ENCODE peak calls at places on chromosomes 16 and 17, in nine cellular contexts. One of them, this sample, is unnamed.

GRCh38 chr16:76653390-76654026 is 376.3 kb downstream of the CNTNAP4 start:
- DNase-seq in activated naive CD4-positive, alpha-beta T cell treated with anti-CD3 and anti-CD28 coated beads for 36 hours: peak
- DNase-seq in substantia nigra: no peak
- DNase-seq in A172: peak
- DNase-seq in glutamatergic neuron: no peak
- DNase-seq in cardiac fibroblast: peak
- DNase-seq in amygdala: peak
- DNase-seq in mesendoderm: peak
- DNase-seq in RPMI7951: peak
- DNase-seq in this sample: peak

GRCh38 chr17:3956558-3956957 is 7.7 kb downstream of the ATP2A3 start:
- DNase-seq in activated naive CD4-positive, alpha-beta T cell treated with anti-CD3 and anti-CD28 coated beads for 36 hours: no peak
- DNase-seq in amygdala: no peak
- DNase-seq in A172: no peak
- DNase-seq in mesendoderm: no peak
- DNase-seq in glutamatergic neuron: no peak
- DNase-seq in substantia nigra: no peak
- DNase-seq in RPMI7951: no peak
- DNase-seq in cardiac fibroblast: no peak
- DNase-seq in this sample: no peak

GRCh38 chr16:4765511-4766474 is 1.2 kb downstream of the ZNF500 start:
- DNase-seq in A172: no peak
- DNase-seq in amygdala: no peak
- DNase-seq in glutamatergic neuron: no peak
- DNase-seq in substantia nigra: no peak
- DNase-seq in activated naive CD4-positive, alpha-beta T cell treated with anti-CD3 and anti-CD28 coated beads for 36 hours: no peak
- DNase-seq in cardiac fibroblast: no peak
- DNase-seq in RPMI7951: no peak
- DNase-seq in mesendoderm: no peak
- DNase-seq in this sample: no peak

GRCh38 chr16:27972500-27972899 is 91.0 kb downstream of the GSG1L start:
- DNase-seq in glutamatergic neuron: no peak
- DNase-seq in A172: peak
- DNase-seq in mesendoderm: peak
- DNase-seq in amygdala: no peak
- DNase-seq in RPMI7951: peak
- DNase-seq in substantia nigra: no peak
- DNase-seq in activated naive CD4-positive, alpha-beta T cell treated with anti-CD3 and anti-CD28 coated beads for 36 hours: peak
- DNase-seq in cardiac fibroblast: peak
- DNase-seq in this sample: peak

GRCh38 chr16:58848662-58849002 is 114.5 kb upstream of the GOT2 start:
- DNase-seq in RPMI7951: no peak
- DNase-seq in activated naive CD4-positive, alpha-beta T cell treated with anti-CD3 and anti-CD28 coated beads for 36 hours: no peak
- DNase-seq in cardiac fibroblast: no peak
- DNase-seq in mesendoderm: no peak
- DNase-seq in substantia nigra: no peak
- DNase-seq in glutamatergic neuron: no peak
- DNase-seq in amygdala: no peak
- DNase-seq in A172: no peak
- DNase-seq in this sample: no peak

GRCh38 chr16:368388-369158 is 1.8 kb downstream of the MRPL28 start:
- DNase-seq in glutamatergic neuron: no peak
- DNase-seq in substantia nigra: no peak
- DNase-seq in A172: no peak
- DNase-seq in activated naive CD4-positive, alpha-beta T cell treated with anti-CD3 and anti-CD28 coated beads for 36 hours: no peak
- DNase-seq in cardiac fibroblast: no peak
- DNase-seq in mesendoderm: no peak
- DNase-seq in RPMI7951: no peak
- DNase-seq in amygdala: no peak
- DNase-seq in this sample: no peak

GRCh38 chr16:87308826-87309225 is 8.4 kb downstream of the C16orf95 start:
- DNase-seq in RPMI7951: peak
- DNase-seq in substantia nigra: no peak
- DNase-seq in activated naive CD4-positive, alpha-beta T cell treated with anti-CD3 and anti-CD28 coated beads for 36 hours: no peak
- DNase-seq in glutamatergic neuron: no peak
- DNase-seq in A172: no peak
- DNase-seq in cardiac fibroblast: no peak
- DNase-seq in mesendoderm: no peak
- DNase-seq in amygdala: no peak
- DNase-seq in this sample: no peak

GRCh38 chr17:63714550-63715277 is 14.8 kb upstream of the LIMD2 start:
- DNase-seq in amygdala: no peak
- DNase-seq in substantia nigra: no peak
- DNase-seq in RPMI7951: no peak
- DNase-seq in cardiac fibroblast: peak
- DNase-seq in activated naive CD4-positive, alpha-beta T cell treated with anti-CD3 and anti-CD28 coated beads for 36 hours: no peak
- DNase-seq in mesendoderm: no peak
- DNase-seq in A172: no peak
- DNase-seq in glutamatergic neuron: no peak
- DNase-seq in this sample: no peak

GRCh38 chr17:1423456-1424135 is 23.6 kb upstream of the YWHAE start:
- DNase-seq in A172: peak
- DNase-seq in cardiac fibroblast: no peak
- DNase-seq in glutamatergic neuron: no peak
- DNase-seq in RPMI7951: no peak
- DNase-seq in activated naive CD4-positive, alpha-beta T cell treated with anti-CD3 and anti-CD28 coated beads for 36 hours: no peak
- DNase-seq in substantia nigra: no peak
- DNase-seq in amygdala: no peak
- DNase-seq in mesendoderm: no peak
- DNase-seq in this sample: no peak

GRCh38 chr16:86195863-86196630 is 297.1 kb downstream of the IRF8 start:
- DNase-seq in cardiac fibroblast: no peak
- DNase-seq in RPMI7951: peak
- DNase-seq in glutamatergic neuron: no peak
- DNase-seq in amygdala: no peak
- DNase-seq in mesendoderm: peak
- DNase-seq in activated naive CD4-positive, alpha-beta T cell treated with anti-CD3 and anti-CD28 coated beads for 36 hours: no peak
- DNase-seq in A172: no peak
- DNase-seq in substantia nigra: no peak
- DNase-seq in this sample: no peak

GRCh38 chr17:50346313-50347086 is 574 bp downstream of the XYLT2 start:
- DNase-seq in glutamatergic neuron: no peak
- DNase-seq in A172: no peak
- DNase-seq in RPMI7951: no peak
- DNase-seq in substantia nigra: no peak
- DNase-seq in cardiac fibroblast: no peak
- DNase-seq in mesendoderm: peak
- DNase-seq in activated naive CD4-positive, alpha-beta T cell treated with anti-CD3 and anti-CD28 coated beads for 36 hours: peak
- DNase-seq in amygdala: no peak
- DNase-seq in this sample: peak

GRCh38 chr17:77453613-77454559 is 313.1 kb downstream of the SEC14L1 start:
- DNase-seq in activated naive CD4-positive, alpha-beta T cell treated with anti-CD3 and anti-CD28 coated beads for 36 hours: peak
- DNase-seq in mesendoderm: peak
- DNase-seq in substantia nigra: no peak
- DNase-seq in A172: no peak
- DNase-seq in RPMI7951: no peak
- DNase-seq in amygdala: no peak
- DNase-seq in cardiac fibroblast: no peak
- DNase-seq in glutamatergic neuron: no peak
- DNase-seq in this sample: peak

GRCh38 chr16:9681556-9681955 is 500.7 kb downstream of the GRIN2A start:
- DNase-seq in amygdala: no peak
- DNase-seq in activated naive CD4-positive, alpha-beta T cell treated with anti-CD3 and anti-CD28 coated beads for 36 hours: no peak
- DNase-seq in cardiac fibroblast: no peak
- DNase-seq in A172: no peak
- DNase-seq in RPMI7951: no peak
- DNase-seq in substantia nigra: no peak
- DNase-seq in mesendoderm: no peak
- DNase-seq in glutamatergic neuron: no peak
- DNase-seq in this sample: no peak

GRCh38 chr16:35690413-35690812 is 2231.0 kb downstream of the TP53TG3F start:
- DNase-seq in A172: no peak
- DNase-seq in glutamatergic neuron: no peak
- DNase-seq in substantia nigra: no peak
- DNase-seq in amygdala: no peak
- DNase-seq in mesendoderm: no peak
- DNase-seq in cardiac fibroblast: no peak
- DNase-seq in RPMI7951: no peak
- DNase-seq in activated naive CD4-positive, alpha-beta T cell treated with anti-CD3 and anti-CD28 coated beads for 36 hours: no peak
- DNase-seq in this sample: no peak

GRCh38 chr17:39402890-39403605 is 1.6 kb upstream of the FBXL20 start:
- DNase-seq in A172: no peak
- DNase-seq in RPMI7951: no peak
- DNase-seq in mesendoderm: no peak
- DNase-seq in glutamatergic neuron: no peak
- DNase-seq in amygdala: no peak
- DNase-seq in cardiac fibroblast: no peak
- DNase-seq in activated naive CD4-positive, alpha-beta T cell treated with anti-CD3 and anti-CD28 coated beads for 36 hours: no peak
- DNase-seq in substantia nigra: no peak
- DNase-seq in this sample: no peak

GRCh38 chr16:64019339-64019738 is 1102.5 kb downstream of the CDH11 start:
- DNase-seq in substantia nigra: no peak
- DNase-seq in A172: no peak
- DNase-seq in glutamatergic neuron: no peak
- DNase-seq in RPMI7951: no peak
- DNase-seq in amygdala: no peak
- DNase-seq in mesendoderm: peak
- DNase-seq in activated naive CD4-positive, alpha-beta T cell treated with anti-CD3 and anti-CD28 coated beads for 36 hours: no peak
- DNase-seq in cardiac fibroblast: no peak
- DNase-seq in this sample: no peak

GRCh38 chr17:75625813-75626486 is 7.3 kb upstream of the SMIM5 start:
- DNase-seq in A172: peak
- DNase-seq in substantia nigra: no peak
- DNase-seq in activated naive CD4-positive, alpha-beta T cell treated with anti-CD3 and anti-CD28 coated beads for 36 hours: peak
- DNase-seq in cardiac fibroblast: peak
- DNase-seq in RPMI7951: no peak
- DNase-seq in glutamatergic neuron: peak
- DNase-seq in mesendoderm: peak
- DNase-seq in amygdala: no peak
- DNase-seq in this sample: peak

GRCh38 chr17:34672176-34672785 is 92.9 kb downstream of the TMEM132E start:
- DNase-seq in cardiac fibroblast: no peak
- DNase-seq in activated naive CD4-positive, alpha-beta T cell treated with anti-CD3 and anti-CD28 coated beads for 36 hours: no peak
- DNase-seq in glutamatergic neuron: no peak
- DNase-seq in substantia nigra: no peak
- DNase-seq in RPMI7951: no peak
- DNase-seq in amygdala: no peak
- DNase-seq in A172: no peak
- DNase-seq in mesendoderm: no peak
- DNase-seq in this sample: no peak

GRCh38 chr16:75742424-75743047 is 16.2 kb upstream of the CPHXL start:
- DNase-seq in cardiac fibroblast: peak
- DNase-seq in amygdala: no peak
- DNase-seq in glutamatergic neuron: no peak
- DNase-seq in activated naive CD4-positive, alpha-beta T cell treated with anti-CD3 and anti-CD28 coated beads for 36 hours: no peak
- DNase-seq in mesendoderm: peak
- DNase-seq in substantia nigra: no peak
- DNase-seq in A172: no peak
- DNase-seq in RPMI7951: peak
- DNase-seq in this sample: no peak

GRCh38 chr16:86357950-86358349 is 152.4 kb upstream of the FOXF1 start:
- DNase-seq in glutamatergic neuron: no peak
- DNase-seq in substantia nigra: no peak
- DNase-seq in amygdala: no peak
- DNase-seq in cardiac fibroblast: no peak
- DNase-seq in activated naive CD4-positive, alpha-beta T cell treated with anti-CD3 and anti-CD28 coated beads for 36 hours: no peak
- DNase-seq in A172: no peak
- DNase-seq in mesendoderm: no peak
- DNase-seq in RPMI7951: no peak
- DNase-seq in this sample: no peak

GRCh38 chr16:48366165-48367093 is 18.8 kb downstream of the SIAH1 start:
- DNase-seq in cardiac fibroblast: peak
- DNase-seq in mesendoderm: peak
- DNase-seq in A172: peak
- DNase-seq in activated naive CD4-positive, alpha-beta T cell treated with anti-CD3 and anti-CD28 coated beads for 36 hours: peak
- DNase-seq in substantia nigra: no peak
- DNase-seq in glutamatergic neuron: peak
- DNase-seq in RPMI7951: peak
- DNase-seq in amygdala: no peak
- DNase-seq in this sample: peak

GRCh38 chr16:635573-636205 is 416 bp downstream of the METTL26 start:
- DNase-seq in RPMI7951: no peak
- DNase-seq in substantia nigra: no peak
- DNase-seq in activated naive CD4-positive, alpha-beta T cell treated with anti-CD3 and anti-CD28 coated beads for 36 hours: peak
- DNase-seq in glutamatergic neuron: no peak
- DNase-seq in A172: no peak
- DNase-seq in amygdala: no peak
- DNase-seq in cardiac fibroblast: no peak
- DNase-seq in mesendoderm: no peak
- DNase-seq in this sample: no peak

GRCh38 chr16:30096105-30096861 is at the start of gene YPEL3:
- DNase-seq in substantia nigra: peak
- DNase-seq in RPMI7951: peak
- DNase-seq in activated naive CD4-positive, alpha-beta T cell treated with anti-CD3 and anti-CD28 coated beads for 36 hours: peak
- DNase-seq in cardiac fibroblast: peak
- DNase-seq in amygdala: peak
- DNase-seq in A172: peak
- DNase-seq in mesendoderm: peak
- DNase-seq in glutamatergic neuron: peak
- DNase-seq in this sample: peak

GRCh38 chr17:40442392-40443195 is 656 bp upstream of the IGFBP4 start:
- DNase-seq in substantia nigra: no peak
- DNase-seq in amygdala: no peak
- DNase-seq in cardiac fibroblast: peak
- DNase-seq in mesendoderm: peak
- DNase-seq in RPMI7951: peak
- DNase-seq in glutamatergic neuron: no peak
- DNase-seq in activated naive CD4-positive, alpha-beta T cell treated with anti-CD3 and anti-CD28 coated beads for 36 hours: no peak
- DNase-seq in A172: no peak
- DNase-seq in this sample: no peak

GRCh38 chr16:61580579-61580978 is 455.7 kb downstream of the CDH8 start:
- DNase-seq in substantia nigra: no peak
- DNase-seq in activated naive CD4-positive, alpha-beta T cell treated with anti-CD3 and anti-CD28 coated beads for 36 hours: no peak
- DNase-seq in amygdala: no peak
- DNase-seq in glutamatergic neuron: no peak
- DNase-seq in mesendoderm: no peak
- DNase-seq in cardiac fibroblast: no peak
- DNase-seq in A172: no peak
- DNase-seq in RPMI7951: no peak
- DNase-seq in this sample: no peak

GRCh38 chr17:70622382-70623260 is 453.3 kb downstream of the KCNJ2 start:
- DNase-seq in cardiac fibroblast: peak
- DNase-seq in mesendoderm: peak
- DNase-seq in activated naive CD4-positive, alpha-beta T cell treated with anti-CD3 and anti-CD28 coated beads for 36 hours: peak
- DNase-seq in RPMI7951: peak
- DNase-seq in substantia nigra: no peak
- DNase-seq in A172: peak
- DNase-seq in amygdala: peak
- DNase-seq in glutamatergic neuron: peak
- DNase-seq in this sample: peak

GRCh38 chr17:57412520-57413096 is 156.3 kb downstream of the MSI2 start:
- DNase-seq in A172: no peak
- DNase-seq in cardiac fibroblast: no peak
- DNase-seq in glutamatergic neuron: no peak
- DNase-seq in amygdala: no peak
- DNase-seq in RPMI7951: no peak
- DNase-seq in mesendoderm: no peak
- DNase-seq in activated naive CD4-positive, alpha-beta T cell treated with anti-CD3 and anti-CD28 coated beads for 36 hours: no peak
- DNase-seq in substantia nigra: no peak
- DNase-seq in this sample: no peak

GRCh38 chr17:48505788-48506187 is 25.0 kb downstream of the HOXB1 start:
- DNase-seq in mesendoderm: peak
- DNase-seq in substantia nigra: no peak
- DNase-seq in A172: peak
- DNase-seq in amygdala: no peak
- DNase-seq in glutamatergic neuron: no peak
- DNase-seq in activated naive CD4-positive, alpha-beta T cell treated with anti-CD3 and anti-CD28 coated beads for 36 hours: peak
- DNase-seq in cardiac fibroblast: peak
- DNase-seq in RPMI7951: peak
- DNase-seq in this sample: peak

GRCh38 chr16:10683160-10683559 is 11.6 kb downstream of the TEKT5 start:
- DNase-seq in A172: no peak
- DNase-seq in activated naive CD4-positive, alpha-beta T cell treated with anti-CD3 and anti-CD28 coated beads for 36 hours: no peak
- DNase-seq in RPMI7951: no peak
- DNase-seq in mesendoderm: peak
- DNase-seq in cardiac fibroblast: no peak
- DNase-seq in glutamatergic neuron: no peak
- DNase-seq in amygdala: no peak
- DNase-seq in substantia nigra: no peak
- DNase-seq in this sample: no peak

GRCh38 chr17:35749560-35750412 is 3.3 kb downstream of the GAS2L2 start:
- DNase-seq in A172: no peak
- DNase-seq in substantia nigra: no peak
- DNase-seq in cardiac fibroblast: peak
- DNase-seq in activated naive CD4-positive, alpha-beta T cell treated with anti-CD3 and anti-CD28 coated beads for 36 hours: no peak
- DNase-seq in glutamatergic neuron: no peak
- DNase-seq in mesendoderm: peak
- DNase-seq in amygdala: no peak
- DNase-seq in RPMI7951: no peak
- DNase-seq in this sample: no peak

GRCh38 chr16:85473909-85474640 is 139.0 kb upstream of the GSE1 start:
- DNase-seq in substantia nigra: no peak
- DNase-seq in amygdala: no peak
- DNase-seq in RPMI7951: no peak
- DNase-seq in glutamatergic neuron: no peak
- DNase-seq in A172: no peak
- DNase-seq in cardiac fibroblast: no peak
- DNase-seq in mesendoderm: peak
- DNase-seq in activated naive CD4-positive, alpha-beta T cell treated with anti-CD3 and anti-CD28 coated beads for 36 hours: no peak
- DNase-seq in this sample: no peak